ENCODE peak calls at places on chromosomes 16 and 17, in five cellular contexts. P is stimulated activated naive CD4-positive, alpha-beta T cell; G is lower leg skin; H is stimulated activated naive CD8-positive, alpha-beta T cell treated with anti-CD3 and anti-CD28 coated beads, Interleukin-15, Interleukin-2, amounts not matched to agents 100 U/mL and 50 U/mL, for 24 hours; V is NCI-H187. T is an unnamed sample.

GRCh38 chr16:77585852-77586251 is 136.5 kb upstream of the NUDT7 start:
- DNase-seq in G (no peak), H (no peak), V (no peak), P (no peak), T (no peak)

GRCh38 chr16:2919511-2920255 is 8.0 kb downstream of the FLYWCH1 start:
- DNase-seq in G (peak; percentile 64), V (peak; percentile 60), H (peak; percentile 59), P (peak; percentile 26), T (peak; percentile 70)

GRCh38 chr17:81537856-81538555 is 9.8 kb downstream of the FSCN2 start:
- DNase-seq in H (no peak), V (peak; percentile 71), G (no peak), P (no peak), T (peak; percentile 59)

GRCh38 chr16:23597003-23597756 is 1.1 kb upstream of the NDUFAB1 start:
- DNase-seq in P (no peak), V (no peak), G (no peak), H (peak; percentile 24), T (peak; percentile 78)

GRCh38 chr17:68383443-68384321 is 73.6 kb downstream of the WIPI1 start:
- DNase-seq in V (no peak), G (no peak), H (peak; percentile 30), P (peak; percentile 6), T (no peak)

GRCh38 chr17:66187718-66188117 is 4.2 kb downstream of the CEP112 start:
- DNase-seq in G (no peak), V (no peak), P (no peak), H (no peak), T (no peak)

GRCh38 chr16:84672276-84673202 is 24.2 kb downstream of the KLHL36 start:
- DNase-seq in H (peak; percentile 88), V (peak; percentile 5), P (peak; percentile 33), G (peak; percentile 55), T (peak; percentile 63)

GRCh38 chr17:7323731-7324437 is 5.3 kb downstream of the NEURL4 start:
- DNase-seq in V (no peak), H (peak; percentile 79), P (peak; percentile 34), G (peak; percentile 42), T (no peak)

GRCh38 chr16:68019167-68019680 is 3.5 kb upstream of the DPEP2NB start:
- DNase-seq in P (no peak), V (no peak), G (no peak), H (no peak), T (no peak)

GRCh38 chr16:15507299-15507958 is 73.0 kb downstream of the BMERB1 start:
- DNase-seq in H (no peak), P (no peak), G (peak; percentile 66), V (no peak), T (peak; percentile 47)

GRCh38 chr17:67017895-67018294 is 26.5 kb upstream of the CACNG1 start:
- DNase-seq in V (no peak), P (no peak), G (no peak), H (no peak), T (no peak)